ENCODE peak calls at places on chromosome 10, in six cellular contexts. One of them, this sample, is unnamed.

GRCh38 chr10:66983482-66983818 is 57.6 kb downstream of the LRRTM3 start:
- DNase-seq in Peyer's patch: no peak
- DNase-seq in suprapubic skin: no peak
- DNase-seq in K562: no peak
- DNase-seq in endothelial cell of umbilical vein: no peak
- DNase-seq in sigmoid colon: no peak
- DNase-seq in this sample: no peak

GRCh38 chr10:74099836-74100235 is 50.8 kb downstream of the AP3M1 start:
- DNase-seq in endothelial cell of umbilical vein: no peak
- DNase-seq in sigmoid colon: no peak
- DNase-seq in K562: no peak
- DNase-seq in Peyer's patch: no peak
- DNase-seq in suprapubic skin: no peak
- DNase-seq in this sample: no peak

GRCh38 chr10:43955978-43956377 is 307.3 kb upstream of the ZNF32 start:
- DNase-seq in Peyer's patch: no peak
- DNase-seq in suprapubic skin: no peak
- DNase-seq in sigmoid colon: no peak
- DNase-seq in K562: no peak
- DNase-seq in endothelial cell of umbilical vein: no peak
- DNase-seq in this sample: no peak

GRCh38 chr10:71272122-71272771 is 46.8 kb upstream of the SLC29A3 start:
- DNase-seq in Peyer's patch: no peak
- DNase-seq in K562: no peak
- DNase-seq in endothelial cell of umbilical vein: peak; percentile 80
- DNase-seq in suprapubic skin: no peak
- DNase-seq in sigmoid colon: no peak
- DNase-seq in this sample: no peak

GRCh38 chr10:125026974-125027735 is 85.2 kb downstream of the ZRANB1 start:
- DNase-seq in suprapubic skin: no peak
- DNase-seq in K562: no peak
- DNase-seq in Peyer's patch: no peak
- DNase-seq in endothelial cell of umbilical vein: no peak
- DNase-seq in sigmoid colon: peak; percentile 64
- DNase-seq in this sample: no peak

GRCh38 chr10:61733358-61733940 is 70.7 kb downstream of the CABCOCO1 start:
- DNase-seq in Peyer's patch: no peak
- DNase-seq in K562: peak; percentile 29
- DNase-seq in suprapubic skin: no peak
- DNase-seq in sigmoid colon: no peak
- DNase-seq in endothelial cell of umbilical vein: peak; percentile 68
- DNase-seq in this sample: no peak

GRCh38 chr10:76697923-76698322 is 939.7 kb downstream of the KCNMA1 start:
- DNase-seq in endothelial cell of umbilical vein: no peak
- DNase-seq in sigmoid colon: no peak
- DNase-seq in K562: no peak
- DNase-seq in suprapubic skin: no peak
- DNase-seq in Peyer's patch: no peak
- DNase-seq in this sample: no peak

GRCh38 chr10:71713135-71714040 is 6.2 kb downstream of the C10orf105 start:
- DNase-seq in endothelial cell of umbilical vein: peak; percentile 26
- DNase-seq in sigmoid colon: peak; percentile 96
- DNase-seq in K562: peak; percentile 63
- DNase-seq in suprapubic skin: peak; percentile 95
- DNase-seq in Peyer's patch: peak; percentile 75
- DNase-seq in this sample: peak; percentile 74

GRCh38 chr10:25725917-25726716 is 207.9 kb upstream of the MYO3A start:
- DNase-seq in endothelial cell of umbilical vein: peak; percentile 42
- DNase-seq in K562: peak; percentile 46
- DNase-seq in suprapubic skin: no peak
- DNase-seq in Peyer's patch: peak; percentile 51
- DNase-seq in sigmoid colon: no peak
- DNase-seq in this sample: no peak

GRCh38 chr10:15642095-15642494 is 77.6 kb downstream of the ITGA8 start:
- DNase-seq in Peyer's patch: no peak
- DNase-seq in sigmoid colon: no peak
- DNase-seq in K562: no peak
- DNase-seq in endothelial cell of umbilical vein: peak; percentile 67
- DNase-seq in suprapubic skin: no peak
- DNase-seq in this sample: no peak

GRCh38 chr10:124225468-124226270 is 132.3 kb upstream of the CHST15 start:
- DNase-seq in K562: no peak
- DNase-seq in suprapubic skin: no peak
- DNase-seq in endothelial cell of umbilical vein: no peak
- DNase-seq in sigmoid colon: no peak
- DNase-seq in Peyer's patch: no peak
- DNase-seq in this sample: no peak

GRCh38 chr10:77577666-77578229 is 59.9 kb downstream of the KCNMA1 start:
- DNase-seq in sigmoid colon: peak; percentile 27
- DNase-seq in endothelial cell of umbilical vein: no peak
- DNase-seq in K562: no peak
- DNase-seq in suprapubic skin: no peak
- DNase-seq in Peyer's patch: no peak
- DNase-seq in this sample: no peak

GRCh38 chr10:17233534-17233933 is 5.5 kb downstream of the VIM start:
- DNase-seq in K562: no peak
- DNase-seq in sigmoid colon: peak; percentile 70
- DNase-seq in suprapubic skin: no peak
- DNase-seq in Peyer's patch: no peak
- DNase-seq in endothelial cell of umbilical vein: peak; percentile 60
- DNase-seq in this sample: no peak

GRCh38 chr10:69335063-69335587 is 56.8 kb downstream of the HK1 start:
- DNase-seq in K562: peak; percentile 76
- DNase-seq in sigmoid colon: peak; percentile 70
- DNase-seq in Peyer's patch: peak; percentile 68
- DNase-seq in suprapubic skin: no peak
- DNase-seq in endothelial cell of umbilical vein: peak; percentile 62
- DNase-seq in this sample: peak; percentile 84

GRCh38 chr10:62373995-62374861 is at the start of gene ZNF365:
- DNase-seq in Peyer's patch: peak; percentile 48
- DNase-seq in K562: no peak
- DNase-seq in endothelial cell of umbilical vein: no peak
- DNase-seq in sigmoid colon: peak; percentile 64
- DNase-seq in suprapubic skin: no peak
- DNase-seq in this sample: peak; percentile 48

GRCh38 chr10:71486465-71487114 is 89.9 kb downstream of the CDH23 start:
- DNase-seq in endothelial cell of umbilical vein: peak; percentile 15
- DNase-seq in Peyer's patch: peak; percentile 71
- DNase-seq in K562: peak; percentile 66
- DNase-seq in sigmoid colon: no peak
- DNase-seq in suprapubic skin: no peak
- DNase-seq in this sample: peak; percentile 74

GRCh38 chr10:128286413-128287097 is 160.3 kb upstream of the MKI67 start:
- DNase-seq in sigmoid colon: no peak
- DNase-seq in K562: no peak
- DNase-seq in suprapubic skin: no peak
- DNase-seq in Peyer's patch: no peak
- DNase-seq in endothelial cell of umbilical vein: no peak
- DNase-seq in this sample: no peak

GRCh38 chr10:112985701-112986510 is 35.9 kb downstream of the TCF7L2 start:
- DNase-seq in suprapubic skin: no peak
- DNase-seq in K562: no peak
- DNase-seq in endothelial cell of umbilical vein: no peak
- DNase-seq in sigmoid colon: no peak
- DNase-seq in Peyer's patch: no peak
- DNase-seq in this sample: no peak

GRCh38 chr10:107686095-107686494 is 521.6 kb upstream of the SORCS1 start:
- DNase-seq in sigmoid colon: no peak
- DNase-seq in suprapubic skin: no peak
- DNase-seq in endothelial cell of umbilical vein: no peak
- DNase-seq in K562: no peak
- DNase-seq in Peyer's patch: peak; percentile 50
- DNase-seq in this sample: peak; percentile 69

GRCh38 chr10:32927750-32928149 is 30.3 kb downstream of the ITGB1 start:
- DNase-seq in sigmoid colon: no peak
- DNase-seq in suprapubic skin: no peak
- DNase-seq in Peyer's patch: no peak
- DNase-seq in K562: no peak
- DNase-seq in endothelial cell of umbilical vein: no peak
- DNase-seq in this sample: no peak

GRCh38 chr10:91185239-91185875 is 35.1 kb upstream of the PCGF5 start:
- DNase-seq in sigmoid colon: no peak
- DNase-seq in suprapubic skin: no peak
- DNase-seq in K562: no peak
- DNase-seq in Peyer's patch: no peak
- DNase-seq in endothelial cell of umbilical vein: no peak
- DNase-seq in this sample: no peak

GRCh38 chr10:43680035-43680434 is 31.4 kb upstream of the ZNF32 start:
- DNase-seq in sigmoid colon: no peak
- DNase-seq in Peyer's patch: no peak
- DNase-seq in K562: peak; percentile 36
- DNase-seq in suprapubic skin: no peak
- DNase-seq in endothelial cell of umbilical vein: no peak
- DNase-seq in this sample: no peak

GRCh38 chr10:100696477-100696901 is 48.9 kb upstream of the PAX2 start:
- DNase-seq in K562: no peak
- DNase-seq in sigmoid colon: no peak
- DNase-seq in endothelial cell of umbilical vein: no peak
- DNase-seq in Peyer's patch: no peak
- DNase-seq in suprapubic skin: no peak
- DNase-seq in this sample: no peak
- H3K27me3 ChIP-seq in K562: no peaks in the 10 kb centered on the region
- H3K27me3 ChIP-seq in sigmoid colon: peaks cover 6% of the 10 kb centered on the region
- H3K27me3 ChIP-seq in endothelial cell of umbilical vein: peaks cover 18% of the 10 kb centered on the region
- H3K27me3 ChIP-seq in Peyer's patch: no peaks in the 10 kb centered on the region
- H3K27me3 ChIP-seq in suprapubic skin: peaks cover 49% of the 10 kb centered on the region
- H3K27me3 ChIP-seq in this sample: peaks cover 35% of the 10 kb centered on the region

GRCh38 chr10:49324711-49325110 is 25.7 kb downstream of the C10orf71 start:
- DNase-seq in K562: no peak
- DNase-seq in sigmoid colon: no peak
- DNase-seq in suprapubic skin: no peak
- DNase-seq in endothelial cell of umbilical vein: no peak
- DNase-seq in Peyer's patch: no peak
- DNase-seq in this sample: no peak
- H3K27me3 ChIP-seq in K562: no peaks in the 10 kb centered on the region
- H3K27me3 ChIP-seq in sigmoid colon: no peaks in the 10 kb centered on the region
- H3K27me3 ChIP-seq in suprapubic skin: no peaks in the 10 kb centered on the region
- H3K27me3 ChIP-seq in endothelial cell of umbilical vein: no peaks in the 10 kb centered on the region
- H3K27me3 ChIP-seq in Peyer's patch: no peaks in the 10 kb centered on the region
- H3K27me3 ChIP-seq in this sample: no peaks in the 10 kb centered on the region

GRCh38 chr10:122171270-122171669 is 99.8 kb upstream of the BTBD16 start:
- DNase-seq in sigmoid colon: no peak
- DNase-seq in suprapubic skin: no peak
- DNase-seq in Peyer's patch: no peak
- DNase-seq in endothelial cell of umbilical vein: no peak
- DNase-seq in K562: no peak
- DNase-seq in this sample: no peak

GRCh38 chr10:122172311-122173008 is 98.6 kb upstream of the BTBD16 start:
- DNase-seq in suprapubic skin: no peak
- DNase-seq in K562: no peak
- DNase-seq in Peyer's patch: no peak
- DNase-seq in endothelial cell of umbilical vein: no peak
- DNase-seq in sigmoid colon: no peak
- DNase-seq in this sample: no peak

GRCh38 chr10:122173337-122173736 is 97.8 kb upstream of the BTBD16 start:
- DNase-seq in sigmoid colon: no peak
- DNase-seq in Peyer's patch: no peak
- DNase-seq in endothelial cell of umbilical vein: no peak
- DNase-seq in K562: no peak
- DNase-seq in suprapubic skin: no peak
- DNase-seq in this sample: no peak

GRCh38 chr10:122176232-122176865 is 94.7 kb upstream of the BTBD16 start:
- DNase-seq in K562: no peak
- DNase-seq in endothelial cell of umbilical vein: no peak
- DNase-seq in sigmoid colon: no peak
- DNase-seq in suprapubic skin: no peak
- DNase-seq in Peyer's patch: no peak
- DNase-seq in this sample: no peak

DNA sequence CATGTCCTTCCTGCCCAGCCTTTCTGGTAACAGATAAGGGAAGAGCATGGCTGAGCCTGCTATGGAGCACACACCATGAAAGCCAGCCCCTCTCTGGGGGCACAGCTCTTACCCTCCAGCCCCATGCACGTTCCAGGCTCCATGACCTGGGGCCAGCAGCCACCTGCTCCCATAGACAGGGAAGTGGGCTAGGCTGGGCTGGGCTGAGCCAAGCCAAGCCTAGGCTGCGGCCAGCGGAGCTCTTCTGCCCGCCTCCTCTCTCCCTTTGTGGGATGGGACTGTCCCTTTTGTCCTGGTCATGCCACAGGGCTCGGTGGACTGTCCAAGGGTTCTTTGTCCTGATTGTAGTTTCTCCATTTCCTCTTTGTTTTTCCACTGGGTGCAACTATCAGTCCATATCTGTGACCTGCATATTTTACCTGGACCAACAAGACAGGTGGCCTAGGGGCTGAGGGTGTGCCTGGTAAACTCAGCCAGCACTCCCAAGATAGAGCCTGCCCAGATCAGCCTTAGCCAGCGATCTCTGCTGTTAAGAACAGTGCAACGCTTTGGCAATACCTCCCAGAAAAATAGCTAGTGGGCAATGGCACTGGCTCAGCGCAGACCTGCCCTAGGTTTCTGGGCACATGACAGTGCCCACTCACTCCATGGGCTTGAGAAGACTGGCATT is 97.2 kb upstream of the BTBD16 start:
- DNase-seq in Peyer's patch: no peak
- DNase-seq in suprapubic skin: no peak
- DNase-seq in endothelial cell of umbilical vein: no peak
- DNase-seq in K562: no peak
- DNase-seq in sigmoid colon: no peak
- DNase-seq in this sample: no peak
- H3K27me3 ChIP-seq in Peyer's patch: no peaks in the 10 kb centered on the region
- H3K27me3 ChIP-seq in suprapubic skin: no peaks in the 10 kb centered on the region
- H3K27me3 ChIP-seq in endothelial cell of umbilical vein: no peaks in the 10 kb centered on the region
- H3K27me3 ChIP-seq in K562: peaks cover 11% of the 10 kb centered on the region
- H3K27me3 ChIP-seq in sigmoid colon: no peaks in the 10 kb centered on the region
- H3K27me3 ChIP-seq in this sample: no peaks in the 10 kb centered on the region

GRCh38 chr10:97183314-97183713 is 2.4 kb downstream of the SLIT1 start:
- DNase-seq in sigmoid colon: no peak
- DNase-seq in K562: no peak
- DNase-seq in Peyer's patch: no peak
- DNase-seq in endothelial cell of umbilical vein: no peak
- DNase-seq in suprapubic skin: no peak
- DNase-seq in this sample: no peak

GRCh38 chr10:97185326-97186058 is at the start of gene SLIT1:
- DNase-seq in Peyer's patch: no peak
- DNase-seq in sigmoid colon: no peak
- DNase-seq in K562: no peak
- DNase-seq in suprapubic skin: no peak
- DNase-seq in endothelial cell of umbilical vein: no peak
- DNase-seq in this sample: no peak

GRCh38 chr10:97182327-97182990 is 3.3 kb downstream of the SLIT1 start:
- DNase-seq in sigmoid colon: no peak
- DNase-seq in suprapubic skin: no peak
- DNase-seq in K562: no peak
- DNase-seq in endothelial cell of umbilical vein: no peak
- DNase-seq in Peyer's patch: no peak
- DNase-seq in this sample: no peak

GRCh38 chr10:97186911-97187310 is 1.2 kb upstream of the SLIT1 start:
- DNase-seq in sigmoid colon: no peak
- DNase-seq in Peyer's patch: no peak
- DNase-seq in endothelial cell of umbilical vein: no peak
- DNase-seq in K562: no peak
- DNase-seq in suprapubic skin: peak; percentile 35
- DNase-seq in this sample: no peak

DNA sequence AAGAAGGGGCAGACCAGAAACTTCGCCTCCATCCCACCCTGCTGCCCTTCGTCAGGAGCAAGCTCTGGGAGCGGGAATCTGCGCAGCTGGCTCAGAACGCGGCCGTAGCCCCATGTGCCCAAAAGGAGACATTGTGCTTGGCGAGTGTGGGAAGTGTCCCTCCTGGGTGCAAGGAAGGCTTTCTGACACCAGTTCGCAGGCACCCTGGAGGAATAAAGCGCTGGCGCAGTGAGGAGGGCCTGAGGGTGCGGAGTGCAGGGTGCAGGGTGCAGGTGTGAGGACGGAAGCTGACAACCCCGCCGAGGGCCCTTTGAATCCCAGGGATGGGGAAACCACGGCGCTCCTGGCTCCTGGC is 811 bp downstream of the SLIT1 start:
- DNase-seq in suprapubic skin: no peak
- DNase-seq in Peyer's patch: no peak
- DNase-seq in K562: no peak
- DNase-seq in sigmoid colon: no peak
- DNase-seq in endothelial cell of umbilical vein: no peak
- DNase-seq in this sample: no peak
- H3K27me3 ChIP-seq in suprapubic skin: peaks cover 70% of the 10 kb centered on the region
- H3K27me3 ChIP-seq in Peyer's patch: no peaks in the 10 kb centered on the region
- H3K27me3 ChIP-seq in K562: peaks cover 78% of the 10 kb centered on the region
- H3K27me3 ChIP-seq in sigmoid colon: peaks cover 51% of the 10 kb centered on the region
- H3K27me3 ChIP-seq in endothelial cell of umbilical vein: peaks cover 43% of the 10 kb centered on the region
- H3K27me3 ChIP-seq in this sample: peaks cover 68% of the 10 kb centered on the region